ENCODE peak calls at places on chromosomes 7 and 10, in eight cellular contexts. N is AG10803; B is MCF 10A; F is WTC11; E is lung; G is sigmoid colon; T is stomach; H is activated CD8-positive, alpha-beta T cell treated with anti-CD3 and anti-CD28 coated beads for 36 hours. K is an unnamed sample.

GRCh38 chr10:124473070-124473469 is 11.4 kb downstream of the LHPP start:
- DNase-seq in N (no peak), B (no peak), F (no peak), E (no peak), G (no peak), T (no peak), H (no peak), K (no peak)

GRCh38 chr10:90834326-90834725 is 23.5 kb downstream of the HTR7 start:
- DNase-seq in N (no peak), B (peak; percentile 46), F (no peak), E (no peak), G (no peak), T (no peak), H (no peak), K (no peak)

GRCh38 chr7:105188201-105188600 is 174.2 kb downstream of the KMT2E start:
- DNase-seq in N (peak; percentile 53), B (no peak), F (no peak), E (no peak), G (no peak), T (no peak), H (no peak), K (no peak)

GRCh38 chr10:27659786-27660185 is 85.8 kb downstream of the MKX start:
- DNase-seq in N (peak; percentile 18), B (no peak), F (no peak), E (no peak), G (no peak), T (no peak), H (no peak), K (no peak)

GRCh38 chr7:97971120-97971989 is 18.6 kb downstream of the OCM2 start:
- DNase-seq in N (peak; percentile 31), B (peak; percentile 38), F (no peak), E (peak; percentile 30), G (no peak), T (no peak), H (peak; percentile 44), K (no peak)

GRCh38 chr7:29627631-29628030 is 64.0 kb downstream of the PRR15 start:
- DNase-seq in N (no peak), B (no peak), F (no peak), E (no peak), G (no peak), T (no peak), H (no peak), K (no peak)

GRCh38 chr7:23277359-23277989 is 21.7 kb upstream of the MALSU1 start:
- DNase-seq in N (peak; percentile 65), B (peak; percentile 83), F (no peak), E (no peak), G (no peak), T (no peak), H (peak; percentile 44), K (no peak)

GRCh38 chr7:2521952-2522591 is 2.5 kb downstream of the LFNG start:
- DNase-seq in N (no peak), B (peak; percentile 55), F (no peak), E (peak; percentile 59), G (no peak), T (no peak), H (peak; percentile 94), K (no peak)

GRCh38 chr10:132707776-132708171 is 78.2 kb downstream of the NKX6-2 start:
- DNase-seq in N (no peak), B (no peak), F (no peak), E (no peak), G (peak; percentile 46), T (no peak), H (no peak), K (no peak)

GRCh38 chr7:151115121-151115835 is 29.0 kb downstream of the AGAP3 start:
- DNase-seq in N (peak; percentile 28), B (peak; percentile 15), F (peak; percentile 46), E (no peak), G (no peak), T (no peak), H (peak; percentile 48), K (peak; percentile 51)

GRCh38 chr7:33854178-33854577 is 51.2 kb upstream of the BMPER start:
- DNase-seq in N (peak; percentile 86), B (peak; percentile 31), F (no peak), E (no peak), G (no peak), T (no peak), H (no peak), K (no peak)

GRCh38 chr10:77560052-77560451 is 77.6 kb downstream of the KCNMA1 start:
- DNase-seq in N (no peak), B (no peak), F (no peak), E (no peak), G (no peak), T (no peak), H (no peak), K (no peak)

GRCh38 chr10:62735464-62736188 is 68.9 kb upstream of the ADO start:
- DNase-seq in N (no peak), B (peak; percentile 62), F (no peak), E (no peak), G (no peak), T (no peak), H (peak; percentile 56), K (no peak)

GRCh38 chr10:63376560-63377304 is 89.0 kb downstream of the JMJD1C start:
- DNase-seq in N (peak; percentile 94), B (peak; percentile 80), F (no peak), E (no peak), G (no peak), T (no peak), H (no peak), K (no peak)

GRCh38 chr10:113060221-113061053 is 110.4 kb downstream of the TCF7L2 start:
- DNase-seq in N (no peak), B (no peak), F (no peak), E (no peak), G (peak; percentile 68), T (no peak), H (no peak), K (peak; percentile 66)

GRCh38 chr10:113061054-113061430 is 111.0 kb downstream of the TCF7L2 start:
- DNase-seq in N (no peak), B (no peak), F (no peak), E (no peak), G (no peak), T (no peak), H (no peak), K (no peak)

GRCh38 chr10:113064039-113064438 is 114.0 kb downstream of the TCF7L2 start:
- DNase-seq in N (no peak), B (no peak), F (no peak), E (no peak), G (no peak), T (no peak), H (no peak), K (no peak)

GRCh38 chr10:113059001-113059780 is 109.1 kb downstream of the TCF7L2 start:
- DNase-seq in N (peak; percentile 86), B (peak; percentile 83), F (no peak), E (no peak), G (peak; percentile 81), T (no peak), H (no peak), K (no peak)

DNA sequence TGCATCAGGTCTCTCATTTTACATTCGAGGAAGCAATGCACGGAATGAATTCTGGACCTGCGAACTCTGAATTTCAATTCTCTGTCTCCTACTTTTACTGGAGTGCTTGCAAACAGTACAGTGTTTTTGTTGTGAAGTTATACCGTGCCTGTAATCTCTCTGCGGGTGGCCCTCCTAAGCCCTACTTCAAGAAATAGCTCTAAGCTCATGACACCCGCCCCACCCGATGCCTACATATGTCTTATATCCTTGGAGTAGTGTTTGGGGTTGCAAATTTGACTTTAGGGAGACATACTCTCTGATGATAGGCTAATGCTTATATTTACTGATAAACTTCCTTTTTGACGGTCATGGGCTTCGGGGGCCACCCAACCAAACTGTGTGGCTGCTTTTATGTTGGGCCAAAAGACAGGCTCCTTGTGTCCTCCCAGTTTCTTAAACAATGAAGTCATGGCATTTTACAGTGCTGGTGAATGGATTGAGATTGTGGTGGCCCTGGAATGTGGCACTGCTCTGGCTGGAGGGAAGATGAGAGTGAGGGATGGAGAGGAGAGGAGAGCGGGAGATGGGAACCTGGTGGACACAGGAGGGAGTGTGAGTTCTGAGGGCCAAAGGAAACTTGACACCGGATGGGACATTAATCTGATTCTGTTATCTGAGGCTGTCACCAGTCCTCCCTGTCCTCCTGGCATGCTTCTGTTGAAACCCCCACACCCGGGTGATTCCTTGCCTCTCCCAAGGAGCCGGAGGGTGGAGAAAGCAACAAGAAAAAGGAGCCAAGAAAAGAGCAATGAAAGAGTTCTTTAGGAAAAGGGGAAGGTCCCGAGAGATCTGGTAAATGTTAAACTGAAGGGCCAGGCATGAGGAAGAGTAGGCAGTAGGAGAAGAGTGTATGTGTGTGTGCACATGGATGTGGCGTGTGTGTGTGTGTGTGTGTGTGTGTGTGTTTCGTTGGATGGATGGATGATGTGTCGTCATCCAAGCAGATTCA is 113.2 kb downstream of the TCF7L2 start:
- DNase-seq in N (no peak), B (no peak), F (peak; percentile 23), E (no peak), G (no peak), T (no peak), H (no peak), K (no peak)
- TF ChIP-seq CTCF in N (no peak), B (no peak), F (no peak), E (no peak), G (no peak), T (no peak), H (no peak), K (no peak)

GRCh38 chr10:35600193-35600592 is 4.9 kb upstream of the GJD4 start:
- DNase-seq in N (no peak), B (peak; percentile 13), F (no peak), E (no peak), G (no peak), T (no peak), H (no peak), K (no peak)
- TF ChIP-seq CTCF in N (peak; percentile 33), B (no peak), F (no peak), E (no peak), G (no peak), T (no peak), H (no peak), K (no peak)

GRCh38 chr10:94000638-94001420 is 7.1 kb downstream of the PLCE1 start:
- DNase-seq in N (no peak), B (no peak), F (no peak), E (no peak), G (no peak), T (no peak), H (no peak), K (no peak)

GRCh38 chr10:93995598-93996271 is 2.0 kb downstream of the PLCE1 start:
- DNase-seq in N (peak; percentile 62), B (peak; percentile 55), F (no peak), E (no peak), G (no peak), T (no peak), H (no peak), K (no peak)

GRCh38 chr10:93997546-93997945 is 3.8 kb downstream of the PLCE1 start:
- DNase-seq in N (no peak), B (no peak), F (no peak), E (no peak), G (no peak), T (no peak), H (no peak), K (no peak)

GRCh38 chr10:94002156-94002555 is 8.4 kb downstream of the PLCE1 start:
- DNase-seq in N (no peak), B (no peak), F (no peak), E (no peak), G (no peak), T (no peak), H (no peak), K (no peak)

GRCh38 chr10:93999401-93999851 is 5.7 kb downstream of the PLCE1 start:
- DNase-seq in N (peak; percentile 40), B (no peak), F (peak; percentile 32), E (peak; percentile 43), G (peak; percentile 82), T (peak; percentile 71), H (no peak), K (no peak)
- TF ChIP-seq CTCF in N (no peak), B (no peak), F (no peak), E (no peak), G (no peak), T (no peak), H (no peak), K (no peak)

GRCh38 chr10:84114088-84114667 is 25.1 kb upstream of the GHITM start:
- DNase-seq in N (no peak), B (no peak), F (peak; percentile 11), E (no peak), G (no peak), T (no peak), H (no peak), K (no peak)
- TF ChIP-seq CTCF in N (peak; percentile 36), B (peak; percentile 18), F (peak; percentile 17), E (no peak), G (no peak), T (no peak), H (no peak), K (peak; percentile 26)

K was measured in glutamatergic neuron.